ENCODE peak calls at places on chromosomes 4 and X, in four cellular contexts. L, F, Q and P are unnamed samples.

GRCh38 chr4:70269674-70270073 is 27.3 kb downstream of the CSN3 start:
- DNase-seq in L (peak), F (no peak), Q (no peak), P (peak)

GRCh38 chrX:11290673-11291072 is 2.5 kb upstream of the AMELX start:
- DNase-seq in Q (no peak), F (no peak), L (no peak), P (no peak)

GRCh38 chrX:19627533-19627932 is 112.2 kb upstream of the MAP3K15 start:
- DNase-seq in F (no peak), L (no peak), Q (no peak), P (no peak)

GRCh38 chr4:152591876-152592275 is 56.0 kb upstream of the FBXW7 start:
- DNase-seq in F (no peak), Q (no peak), L (no peak), P (no peak)

GRCh38 chr4:2785613-2786012 is 7.3 kb upstream of the SH3BP2 start:
- DNase-seq in Q (no peak), F (no peak), L (no peak), P (peak)

GRCh38 chr4:23728393-23728792 is 161.5 kb downstream of the PPARGC1A start:
- DNase-seq in Q (no peak), L (no peak), F (peak), P (no peak)

GRCh38 chrX:119189586-119189985 is 46.5 kb upstream of the PGRMC1 start:
- DNase-seq in L (no peak), F (no peak), Q (no peak), P (no peak)

GRCh38 chr4:67054901-67055300 is 490.4 kb downstream of the CENPC start:
- DNase-seq in L (no peak), Q (no peak), F (no peak), P (no peak)

GRCh38 chr4:90103991-90104390 is 23.2 kb upstream of the CCSER1 start:
- DNase-seq in Q (no peak), L (no peak), F (no peak), P (no peak)